ENCODE peak calls at places on chromosomes 6 and 20, in six cellular contexts. B is pancreas; P is heart left ventricle; G is CD8-positive, alpha-beta T cell; W is IMR-90; T is tibial artery. Y is an unnamed sample.

GRCh38 chr20:8394308-8394945 is 262.4 kb downstream of the PLCB1 start:
- DNase-seq in W (peak), B (no peak), G (no peak), P (no peak), T (no peak), Y (no peak)

GRCh38 chr6:83904395-83904794 is 44.9 kb downstream of the CYB5R4 start:
- DNase-seq in W (no peak), P (no peak), B (no peak), T (no peak), G (no peak), Y (no peak)

GRCh38 chr6:119524410-119524809 is 174.8 kb upstream of the MAN1A1 start:
- DNase-seq in B (no peak), T (no peak), G (no peak), P (no peak), W (no peak), Y (no peak)

GRCh38 chr6:158284340-158285210 is 27.7 kb upstream of the TULP4 start:
- DNase-seq in P (no peak), B (no peak), T (no peak), G (no peak), W (peak), Y (no peak)

GRCh38 chr6:170080828-170081368 is 210.0 kb downstream of the DLL1 start:
- DNase-seq in W (no peak), G (peak), T (no peak), B (no peak), P (no peak), Y (no peak)

GRCh38 chr6:110315856-110316398 is 42.2 kb downstream of the METTL24 start:
- DNase-seq in G (no peak), P (no peak), W (no peak), T (no peak), B (no peak), Y (no peak)

GRCh38 chr6:6409397-6410030 is 89.1 kb upstream of the F13A1 start:
- DNase-seq in G (no peak), P (peak), B (no peak), W (no peak), T (no peak), Y (no peak)

GRCh38 chr6:156687875-156688549 is 89.2 kb upstream of the ARID1B start:
- DNase-seq in W (peak), G (no peak), T (no peak), P (peak), B (peak), Y (peak)

GRCh38 chr6:52664185-52664990 is 6.5 kb upstream of the TMEM14A start:
- DNase-seq in P (peak), G (peak), B (peak), W (peak), T (peak), Y (peak)

GRCh38 chr6:70221025-70221714 is 81.7 kb downstream of the COL9A1 start:
- DNase-seq in G (no peak), B (peak), T (no peak), W (peak), P (no peak), Y (peak)

GRCh38 chr6:27810768-27811298 is 101.4 kb downstream of the OR2B2 start:
- DNase-seq in P (no peak), B (no peak), W (no peak), T (no peak), G (no peak), Y (no peak)

GRCh38 chr6:22899446-22899845 is 330.1 kb downstream of the HDGFL1 start:
- DNase-seq in T (no peak), G (no peak), W (no peak), B (no peak), P (no peak), Y (no peak)
- H3K27ac ChIP-seq in T (no peak), G (no peak), W (no peak), B (no peak), P (no peak), Y (no peak)

GRCh38 chr6:11318835-11319813 is 86.7 kb upstream of the NEDD9 start:
- DNase-seq in B (no peak), P (no peak), W (no peak), T (no peak), G (no peak), Y (no peak)
- H3K27ac ChIP-seq in B (no peak), P (peak), W (no peak), T (peak), G (no peak), Y (no peak)

GRCh38 chr6:105882833-105883232 is 203.3 kb upstream of the PRDM1 start:
- DNase-seq in T (no peak), P (no peak), B (no peak), W (peak), G (no peak), Y (no peak)

GRCh38 chr6:105884426-105884825 is 201.7 kb upstream of the PRDM1 start:
- DNase-seq in W (no peak), P (peak), T (no peak), G (no peak), B (no peak), Y (no peak)

GRCh38 chr6:105883966-105884365 is 202.2 kb upstream of the PRDM1 start:
- DNase-seq in B (no peak), T (no peak), G (no peak), P (no peak), W (no peak), Y (no peak)

GRCh38 chr6:105881608-105882007 is 204.5 kb upstream of the PRDM1 start:
- DNase-seq in G (no peak), W (no peak), P (no peak), B (no peak), T (no peak), Y (no peak)

GRCh38 chr6:105882071-105882803 is 203.9 kb upstream of the PRDM1 start:
- DNase-seq in W (peak), G (no peak), B (no peak), P (no peak), T (no peak), Y (no peak)
- H3K27ac ChIP-seq in W (no peak), G (no peak), B (no peak), P (no peak), T (no peak), Y (no peak)

DNA sequence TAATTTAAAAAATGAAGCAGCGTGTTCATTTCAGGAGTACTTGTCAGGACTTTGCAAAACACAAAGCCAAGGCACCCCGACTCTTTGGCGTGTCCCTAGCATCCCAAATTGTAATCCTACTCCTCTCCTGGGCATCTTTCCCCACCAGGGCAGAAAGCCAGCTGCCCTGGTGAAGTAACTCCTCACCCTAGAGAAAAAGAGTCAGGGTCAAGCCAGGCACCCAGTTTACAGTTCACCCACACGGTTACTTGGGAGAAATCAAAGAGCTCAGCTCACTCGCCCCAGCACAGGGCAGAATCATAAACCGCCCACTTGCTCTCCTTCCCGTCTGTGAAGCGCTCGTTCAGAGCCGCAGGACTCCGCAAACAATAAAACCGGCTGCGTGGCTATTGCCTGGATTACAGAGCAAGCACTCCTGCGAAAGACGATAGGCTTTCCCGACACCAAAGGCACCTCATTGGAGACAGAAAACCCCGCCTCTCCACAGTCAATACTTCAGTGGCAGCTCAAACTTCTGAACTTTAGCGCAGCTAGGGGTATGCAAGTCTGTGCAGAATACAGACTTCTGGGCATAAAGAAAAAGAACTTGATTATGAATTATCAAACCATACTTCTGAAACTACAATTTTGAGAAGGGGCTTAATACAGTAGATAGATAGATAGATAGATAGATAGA is 73.0 kb upstream of the NHSL1 start:
- DNase-seq in T (peak), G (no peak), P (peak), B (peak), W (peak), Y (peak)
- H3K27ac ChIP-seq in T (peak), G (no peak), P (peak), B (peak), W (peak), Y (no peak)

GRCh38 chr20:34751453-34751852 is 47.3 kb downstream of the TP53INP2 start:
- DNase-seq in B (no peak), P (no peak), T (no peak), G (no peak), W (peak), Y (no peak)

GRCh38 chr20:34750484-34750883 is 46.3 kb downstream of the TP53INP2 start:
- DNase-seq in W (peak), G (no peak), P (no peak), T (no peak), B (no peak), Y (no peak)

GRCh38 chr20:34755367-34755766 is 51.2 kb downstream of the TP53INP2 start:
- DNase-seq in W (no peak), G (no peak), B (no peak), P (no peak), T (no peak), Y (no peak)

GRCh38 chr20:34754611-34755010 is 50.5 kb downstream of the TP53INP2 start:
- DNase-seq in P (no peak), G (no peak), B (no peak), T (no peak), W (no peak), Y (no peak)

GRCh38 chr20:34753706-34754461 is 49.7 kb downstream of the TP53INP2 start:
- DNase-seq in B (no peak), W (peak), G (no peak), P (no peak), T (no peak), Y (no peak)
- H3K27ac ChIP-seq in B (no peak), W (peak), G (no peak), P (no peak), T (no peak), Y (no peak)

GRCh38 chr20:51639206-51639832 is 96.8 kb upstream of the NFATC2 start:
- DNase-seq in W (peak), G (peak), B (peak), T (peak), P (peak), Y (no peak)

GRCh38 chr20:51641866-51642265 is 99.3 kb upstream of the NFATC2 start:
- DNase-seq in W (no peak), P (no peak), T (no peak), G (no peak), B (no peak), Y (no peak)

GRCh38 chr20:51647674-51648570 is 105.4 kb upstream of the NFATC2 start:
- DNase-seq in W (no peak), T (no peak), G (no peak), P (no peak), B (no peak), Y (no peak)

GRCh38 chr20:51640743-51641142 is 98.2 kb upstream of the NFATC2 start:
- DNase-seq in W (peak), B (no peak), P (no peak), T (no peak), G (no peak), Y (no peak)

DNA sequence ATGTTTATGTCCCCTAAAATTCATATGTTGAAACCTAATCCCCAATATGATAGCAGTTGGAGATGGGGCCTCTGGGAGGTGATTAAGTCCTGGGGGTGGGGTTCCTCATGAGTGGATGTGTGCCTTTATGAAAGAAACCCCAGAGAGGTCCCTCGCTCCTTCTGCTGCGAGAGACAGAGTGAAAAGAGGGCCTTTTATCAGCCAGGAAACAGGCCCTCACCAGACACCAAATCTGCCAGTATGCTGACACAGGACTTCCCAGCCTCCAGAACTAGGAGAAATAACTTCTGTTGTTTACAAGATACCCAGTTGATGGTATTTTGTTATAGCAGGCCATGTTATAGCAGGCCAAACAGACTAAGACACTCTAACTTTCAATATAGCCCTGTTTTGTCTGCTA is 100.9 kb upstream of the NFATC2 start:
- DNase-seq in T (no peak), B (no peak), W (no peak), P (no peak), G (no peak), Y (no peak)
- H3K27ac ChIP-seq in T (no peak), B (no peak), W (peak), P (no peak), G (no peak), Y (no peak)

Y was measured in substantia nigra.